ENCODE peak calls at places on chromosomes 12 and 14, in nine cellular contexts. One of them, this sample, is unnamed.

GRCh38 chr12:10584415-10584814 is 29.0 kb downstream of the MAGOHB start:
- DNase-seq in transverse colon: no peak
- DNase-seq in AG08395: no peak
- DNase-seq in stimulated activated CD8-positive, alpha-beta memory T cell treated with anti-CD3 and anti-CD28 coated beads, Interleukin-7, amount 100 ng/mL, for 1 hour: no peak
- DNase-seq in HS-5: no peak
- DNase-seq in CD8-positive, alpha-beta memory T cell: no peak
- DNase-seq in stimulated activated CD4-positive, alpha-beta T cell treated with anti-CD3 and anti-CD28 coated beads, Interleukin-2, amount 100 ng/mL, for 48 hours: no peak
- DNase-seq in anterior cingulate cortex: no peak
- DNase-seq in Panc1: no peak
- DNase-seq in this sample: no peak

GRCh38 chr12:12992418-12993175 is 7.5 kb downstream of the HEBP1 start:
- DNase-seq in transverse colon: peak
- DNase-seq in AG08395: peak
- DNase-seq in stimulated activated CD8-positive, alpha-beta memory T cell treated with anti-CD3 and anti-CD28 coated beads, Interleukin-7, amount 100 ng/mL, for 1 hour: no peak
- DNase-seq in HS-5: peak
- DNase-seq in CD8-positive, alpha-beta memory T cell: no peak
- DNase-seq in stimulated activated CD4-positive, alpha-beta T cell treated with anti-CD3 and anti-CD28 coated beads, Interleukin-2, amount 100 ng/mL, for 48 hours: no peak
- DNase-seq in anterior cingulate cortex: no peak
- DNase-seq in Panc1: no peak
- DNase-seq in this sample: no peak

GRCh38 chr12:64621257-64621942 is 11.1 kb downstream of the RASSF3 start:
- DNase-seq in transverse colon: no peak
- DNase-seq in AG08395: no peak
- DNase-seq in stimulated activated CD8-positive, alpha-beta memory T cell treated with anti-CD3 and anti-CD28 coated beads, Interleukin-7, amount 100 ng/mL, for 1 hour: no peak
- DNase-seq in HS-5: peak
- DNase-seq in CD8-positive, alpha-beta memory T cell: no peak
- DNase-seq in stimulated activated CD4-positive, alpha-beta T cell treated with anti-CD3 and anti-CD28 coated beads, Interleukin-2, amount 100 ng/mL, for 48 hours: no peak
- DNase-seq in anterior cingulate cortex: no peak
- DNase-seq in Panc1: no peak
- DNase-seq in this sample: no peak

GRCh38 chr12:120115066-120115465 is 1.5 kb downstream of the RAB35 start:
- DNase-seq in transverse colon: no peak
- DNase-seq in AG08395: no peak
- DNase-seq in stimulated activated CD8-positive, alpha-beta memory T cell treated with anti-CD3 and anti-CD28 coated beads, Interleukin-7, amount 100 ng/mL, for 1 hour: no peak
- DNase-seq in HS-5: no peak
- DNase-seq in CD8-positive, alpha-beta memory T cell: no peak
- DNase-seq in stimulated activated CD4-positive, alpha-beta T cell treated with anti-CD3 and anti-CD28 coated beads, Interleukin-2, amount 100 ng/mL, for 48 hours: no peak
- DNase-seq in anterior cingulate cortex: no peak
- DNase-seq in Panc1: no peak
- DNase-seq in this sample: no peak

GRCh38 chr14:104352493-104353220 is 214.3 kb downstream of the KIF26A start:
- DNase-seq in transverse colon: no peak
- DNase-seq in AG08395: no peak
- DNase-seq in stimulated activated CD8-positive, alpha-beta memory T cell treated with anti-CD3 and anti-CD28 coated beads, Interleukin-7, amount 100 ng/mL, for 1 hour: no peak
- DNase-seq in HS-5: no peak
- DNase-seq in CD8-positive, alpha-beta memory T cell: peak
- DNase-seq in stimulated activated CD4-positive, alpha-beta T cell treated with anti-CD3 and anti-CD28 coated beads, Interleukin-2, amount 100 ng/mL, for 48 hours: no peak
- DNase-seq in anterior cingulate cortex: no peak
- DNase-seq in Panc1: no peak
- DNase-seq in this sample: no peak

GRCh38 chr12:110244372-110244771 is 36.7 kb upstream of the ATP2A2 start:
- DNase-seq in transverse colon: no peak
- DNase-seq in AG08395: no peak
- DNase-seq in stimulated activated CD8-positive, alpha-beta memory T cell treated with anti-CD3 and anti-CD28 coated beads, Interleukin-7, amount 100 ng/mL, for 1 hour: no peak
- DNase-seq in HS-5: no peak
- DNase-seq in CD8-positive, alpha-beta memory T cell: no peak
- DNase-seq in stimulated activated CD4-positive, alpha-beta T cell treated with anti-CD3 and anti-CD28 coated beads, Interleukin-2, amount 100 ng/mL, for 48 hours: no peak
- DNase-seq in anterior cingulate cortex: no peak
- DNase-seq in Panc1: no peak
- DNase-seq in this sample: no peak

GRCh38 chr12:509494-509893 is 49.8 kb downstream of the B4GALNT3 start:
- DNase-seq in transverse colon: peak
- DNase-seq in AG08395: no peak
- DNase-seq in stimulated activated CD8-positive, alpha-beta memory T cell treated with anti-CD3 and anti-CD28 coated beads, Interleukin-7, amount 100 ng/mL, for 1 hour: no peak
- DNase-seq in HS-5: no peak
- DNase-seq in CD8-positive, alpha-beta memory T cell: no peak
- DNase-seq in stimulated activated CD4-positive, alpha-beta T cell treated with anti-CD3 and anti-CD28 coated beads, Interleukin-2, amount 100 ng/mL, for 48 hours: no peak
- DNase-seq in anterior cingulate cortex: no peak
- DNase-seq in Panc1: no peak
- DNase-seq in this sample: no peak

GRCh38 chr14:92932448-92933395 is 9.8 kb downstream of the CHGA start:
- DNase-seq in transverse colon: no peak
- DNase-seq in AG08395: no peak
- DNase-seq in stimulated activated CD8-positive, alpha-beta memory T cell treated with anti-CD3 and anti-CD28 coated beads, Interleukin-7, amount 100 ng/mL, for 1 hour: no peak
- DNase-seq in HS-5: no peak
- DNase-seq in CD8-positive, alpha-beta memory T cell: no peak
- DNase-seq in stimulated activated CD4-positive, alpha-beta T cell treated with anti-CD3 and anti-CD28 coated beads, Interleukin-2, amount 100 ng/mL, for 48 hours: no peak
- DNase-seq in anterior cingulate cortex: no peak
- DNase-seq in Panc1: no peak
- DNase-seq in this sample: no peak

GRCh38 chr12:111991946-111992345 is 21.0 kb downstream of the TMEM116 start:
- DNase-seq in transverse colon: no peak
- DNase-seq in AG08395: peak
- DNase-seq in stimulated activated CD8-positive, alpha-beta memory T cell treated with anti-CD3 and anti-CD28 coated beads, Interleukin-7, amount 100 ng/mL, for 1 hour: no peak
- DNase-seq in HS-5: no peak
- DNase-seq in CD8-positive, alpha-beta memory T cell: no peak
- DNase-seq in stimulated activated CD4-positive, alpha-beta T cell treated with anti-CD3 and anti-CD28 coated beads, Interleukin-2, amount 100 ng/mL, for 48 hours: no peak
- DNase-seq in anterior cingulate cortex: no peak
- DNase-seq in Panc1: no peak
- DNase-seq in this sample: no peak

GRCh38 chr14:85443001-85443400 is 86.9 kb upstream of the FLRT2 start:
- DNase-seq in transverse colon: no peak
- DNase-seq in AG08395: no peak
- DNase-seq in stimulated activated CD8-positive, alpha-beta memory T cell treated with anti-CD3 and anti-CD28 coated beads, Interleukin-7, amount 100 ng/mL, for 1 hour: no peak
- DNase-seq in HS-5: no peak
- DNase-seq in CD8-positive, alpha-beta memory T cell: no peak
- DNase-seq in stimulated activated CD4-positive, alpha-beta T cell treated with anti-CD3 and anti-CD28 coated beads, Interleukin-2, amount 100 ng/mL, for 48 hours: no peak
- DNase-seq in anterior cingulate cortex: no peak
- DNase-seq in Panc1: no peak
- DNase-seq in this sample: no peak

GRCh38 chr12:69007166-69007857 is 74.3 kb upstream of the CPM start:
- DNase-seq in transverse colon: peak
- DNase-seq in AG08395: peak
- DNase-seq in stimulated activated CD8-positive, alpha-beta memory T cell treated with anti-CD3 and anti-CD28 coated beads, Interleukin-7, amount 100 ng/mL, for 1 hour: no peak
- DNase-seq in HS-5: peak
- DNase-seq in CD8-positive, alpha-beta memory T cell: no peak
- DNase-seq in stimulated activated CD4-positive, alpha-beta T cell treated with anti-CD3 and anti-CD28 coated beads, Interleukin-2, amount 100 ng/mL, for 48 hours: no peak
- DNase-seq in anterior cingulate cortex: no peak
- DNase-seq in Panc1: no peak
- DNase-seq in this sample: peak

GRCh38 chr14:30389134-30389900 is 169.6 kb upstream of the G2E3 start:
- DNase-seq in transverse colon: no peak
- DNase-seq in AG08395: no peak
- DNase-seq in stimulated activated CD8-positive, alpha-beta memory T cell treated with anti-CD3 and anti-CD28 coated beads, Interleukin-7, amount 100 ng/mL, for 1 hour: no peak
- DNase-seq in HS-5: peak
- DNase-seq in CD8-positive, alpha-beta memory T cell: no peak
- DNase-seq in stimulated activated CD4-positive, alpha-beta T cell treated with anti-CD3 and anti-CD28 coated beads, Interleukin-2, amount 100 ng/mL, for 48 hours: no peak
- DNase-seq in anterior cingulate cortex: no peak
- DNase-seq in Panc1: no peak
- DNase-seq in this sample: no peak

GRCh38 chr14:50860478-50861086 is 11.3 kb upstream of the ABHD12B start:
- DNase-seq in transverse colon: peak
- DNase-seq in AG08395: peak
- DNase-seq in stimulated activated CD8-positive, alpha-beta memory T cell treated with anti-CD3 and anti-CD28 coated beads, Interleukin-7, amount 100 ng/mL, for 1 hour: peak
- DNase-seq in HS-5: peak
- DNase-seq in CD8-positive, alpha-beta memory T cell: peak
- DNase-seq in stimulated activated CD4-positive, alpha-beta T cell treated with anti-CD3 and anti-CD28 coated beads, Interleukin-2, amount 100 ng/mL, for 48 hours: peak
- DNase-seq in anterior cingulate cortex: no peak
- DNase-seq in Panc1: peak
- DNase-seq in this sample: peak

This sample was measured in NCI-H1105 treated with DMSO at 0.1 percent for 48 hours.